ENCODE peak calls at places on chromosomes 3 and 15, in four cellular contexts. One of them, this sample, is unnamed.

GRCh38 chr3:126424039-126424717 is 29.5 kb downstream of the CFAP100 start:
- DNase-seq in GM12865: no peak
- DNase-seq in IMR-90: no peak
- DNase-seq in NCI-H460: no peak
- DNase-seq in this sample: no peak

GRCh38 chr3:6965881-6966280 is 105.0 kb downstream of the GRM7 start:
- DNase-seq in NCI-H460: no peak
- DNase-seq in IMR-90: no peak
- DNase-seq in GM12865: no peak
- DNase-seq in this sample: no peak

GRCh38 chr3:59251899-59252298 is 202.1 kb upstream of the CFAP20DC start:
- DNase-seq in GM12865: no peak
- DNase-seq in IMR-90: peak; percentile 20
- DNase-seq in NCI-H460: no peak
- DNase-seq in this sample: no peak

GRCh38 chr3:45123841-45124269 is 22.3 kb downstream of the CDCP1 start:
- DNase-seq in GM12865: no peak
- DNase-seq in NCI-H460: peak; percentile 88
- DNase-seq in IMR-90: peak; percentile 91
- DNase-seq in this sample: no peak

GRCh38 chr15:69044899-69045298 is 30.4 kb downstream of the NOX5 start:
- DNase-seq in IMR-90: peak; percentile 69
- DNase-seq in NCI-H460: peak; percentile 86
- DNase-seq in GM12865: no peak
- DNase-seq in this sample: no peak

GRCh38 chr3:132417695-132418520 is 606 bp downstream of the DNAJC13 start:
- DNase-seq in IMR-90: peak; percentile 58
- DNase-seq in GM12865: peak; percentile 75
- DNase-seq in NCI-H460: peak; percentile 26
- DNase-seq in this sample: peak; percentile 77

GRCh38 chr3:147384210-147385058 is 21.9 kb downstream of the ZIC4 start:
- DNase-seq in GM12865: no peak
- DNase-seq in IMR-90: no peak
- DNase-seq in NCI-H460: no peak
- DNase-seq in this sample: no peak

GRCh38 chr15:38954090-38954489 is 389.5 kb upstream of the RASGRP1 start:
- DNase-seq in NCI-H460: no peak
- DNase-seq in IMR-90: peak; percentile 10
- DNase-seq in GM12865: no peak
- DNase-seq in this sample: no peak

GRCh38 chr3:177514341-177515193 is 317.3 kb upstream of the TBL1XR1 start:
- DNase-seq in NCI-H460: no peak
- DNase-seq in IMR-90: no peak
- DNase-seq in GM12865: no peak
- DNase-seq in this sample: no peak

GRCh38 chr15:32659340-32659831 is 17.9 kb downstream of the SCG5 start:
- DNase-seq in IMR-90: peak; percentile 86
- DNase-seq in GM12865: no peak
- DNase-seq in NCI-H460: no peak
- DNase-seq in this sample: no peak